ENCODE peak calls at places on chromosomes 7 and 10, in five cellular contexts. One of them, this sample, is unnamed.

GRCh38 chr7:50379082-50379481 is 71.1 kb downstream of the FIGNL1 start:
- DNase-seq in adrenal gland: no peak
- DNase-seq in fibroblast of lung: no peak
- DNase-seq in Panc1: no peak
- DNase-seq in naive thymus-derived CD4-positive, alpha-beta T cell: no peak
- DNase-seq in this sample: no peak

GRCh38 chr10:69346776-69347175 is 68.5 kb downstream of the HK1 start:
- DNase-seq in naive thymus-derived CD4-positive, alpha-beta T cell: no peak
- DNase-seq in adrenal gland: no peak
- DNase-seq in Panc1: no peak
- DNase-seq in fibroblast of lung: no peak
- DNase-seq in this sample: no peak

GRCh38 chr10:58140706-58141347 is 126.9 kb downstream of the IPMK start:
- DNase-seq in Panc1: no peak
- DNase-seq in fibroblast of lung: no peak
- DNase-seq in adrenal gland: no peak
- DNase-seq in naive thymus-derived CD4-positive, alpha-beta T cell: no peak
- DNase-seq in this sample: no peak

GRCh38 chr7:35536396-35536826 is 158.5 kb downstream of the HERPUD2 start:
- DNase-seq in fibroblast of lung: no peak
- DNase-seq in adrenal gland: no peak
- DNase-seq in Panc1: no peak
- DNase-seq in naive thymus-derived CD4-positive, alpha-beta T cell: no peak
- DNase-seq in this sample: no peak

GRCh38 chr7:47827321-47827720 is 120.9 kb downstream of the PKD1L1 start:
- DNase-seq in naive thymus-derived CD4-positive, alpha-beta T cell: no peak
- DNase-seq in fibroblast of lung: no peak
- DNase-seq in adrenal gland: no peak
- DNase-seq in Panc1: no peak
- DNase-seq in this sample: no peak

GRCh38 chr7:88668591-88668990 is 90.9 kb upstream of the ZNF804B start:
- DNase-seq in naive thymus-derived CD4-positive, alpha-beta T cell: no peak
- DNase-seq in adrenal gland: no peak
- DNase-seq in fibroblast of lung: no peak
- DNase-seq in Panc1: no peak
- DNase-seq in this sample: no peak

GRCh38 chr7:98238976-98239375 is 13.1 kb downstream of the TECPR1 start:
- DNase-seq in naive thymus-derived CD4-positive, alpha-beta T cell: no peak
- DNase-seq in Panc1: no peak
- DNase-seq in fibroblast of lung: no peak
- DNase-seq in adrenal gland: no peak
- DNase-seq in this sample: no peak

GRCh38 chr10:91883549-91884542 is 25.4 kb downstream of the FGFBP3 start:
- DNase-seq in naive thymus-derived CD4-positive, alpha-beta T cell: no peak
- DNase-seq in adrenal gland: no peak
- DNase-seq in fibroblast of lung: peak; percentile 61
- DNase-seq in Panc1: no peak
- DNase-seq in this sample: peak; percentile 19

GRCh38 chr7:15086882-15087281 is 184.3 kb upstream of the DGKB start:
- DNase-seq in adrenal gland: no peak
- DNase-seq in fibroblast of lung: no peak
- DNase-seq in Panc1: no peak
- DNase-seq in naive thymus-derived CD4-positive, alpha-beta T cell: no peak
- DNase-seq in this sample: no peak

GRCh38 chr10:6300106-6300783 is 97.5 kb downstream of the PFKFB3 start:
- DNase-seq in fibroblast of lung: peak; percentile 12
- DNase-seq in Panc1: no peak
- DNase-seq in adrenal gland: peak; percentile 30
- DNase-seq in naive thymus-derived CD4-positive, alpha-beta T cell: peak; percentile 51
- DNase-seq in this sample: no peak

GRCh38 chr10:115129752-115130151 is 36.6 kb downstream of the ATRNL1 start:
- DNase-seq in fibroblast of lung: peak; percentile 67
- DNase-seq in naive thymus-derived CD4-positive, alpha-beta T cell: peak; percentile 8
- DNase-seq in Panc1: peak; percentile 20
- DNase-seq in adrenal gland: no peak
- DNase-seq in this sample: no peak

GRCh38 chr7:90383879-90384278 is 19.4 kb upstream of the CLDN12 start:
- DNase-seq in naive thymus-derived CD4-positive, alpha-beta T cell: no peak
- DNase-seq in fibroblast of lung: peak; percentile 24
- DNase-seq in adrenal gland: no peak
- DNase-seq in Panc1: no peak
- DNase-seq in this sample: no peak

GRCh38 chr7:18590744-18591340 is 95.3 kb downstream of the HDAC9 start:
- DNase-seq in Panc1: peak; percentile 45
- DNase-seq in adrenal gland: no peak
- DNase-seq in fibroblast of lung: peak; percentile 82
- DNase-seq in naive thymus-derived CD4-positive, alpha-beta T cell: no peak
- DNase-seq in this sample: no peak

GRCh38 chr10:12107781-12108180 is 21.7 kb upstream of the SEC61A2 start:
- DNase-seq in Panc1: no peak
- DNase-seq in naive thymus-derived CD4-positive, alpha-beta T cell: no peak
- DNase-seq in fibroblast of lung: no peak
- DNase-seq in adrenal gland: no peak
- DNase-seq in this sample: no peak

GRCh38 chr7:22114440-22114981 is 168.8 kb upstream of the CDCA7L start:
- DNase-seq in fibroblast of lung: no peak
- DNase-seq in naive thymus-derived CD4-positive, alpha-beta T cell: no peak
- DNase-seq in adrenal gland: no peak
- DNase-seq in Panc1: no peak
- DNase-seq in this sample: no peak

GRCh38 chr10:3195706-3196105 is 23.1 kb upstream of the PITRM1 start:
- DNase-seq in adrenal gland: no peak
- DNase-seq in Panc1: no peak
- DNase-seq in naive thymus-derived CD4-positive, alpha-beta T cell: no peak
- DNase-seq in fibroblast of lung: no peak
- DNase-seq in this sample: no peak

GRCh38 chr7:93196331-93196730 is 29.9 kb downstream of the HEPACAM2 start:
- DNase-seq in Panc1: no peak
- DNase-seq in adrenal gland: no peak
- DNase-seq in fibroblast of lung: no peak
- DNase-seq in naive thymus-derived CD4-positive, alpha-beta T cell: no peak
- DNase-seq in this sample: no peak

GRCh38 chr7:154744861-154745258 is 258.1 kb downstream of the PAXIP1 start:
- DNase-seq in adrenal gland: no peak
- DNase-seq in fibroblast of lung: no peak
- DNase-seq in Panc1: no peak
- DNase-seq in naive thymus-derived CD4-positive, alpha-beta T cell: no peak
- DNase-seq in this sample: no peak

GRCh38 chr10:63520463-63521388 is 475 bp upstream of the REEP3 start:
- DNase-seq in naive thymus-derived CD4-positive, alpha-beta T cell: peak; percentile 48
- DNase-seq in fibroblast of lung: no peak
- DNase-seq in adrenal gland: peak; percentile 57
- DNase-seq in Panc1: no peak
- DNase-seq in this sample: peak; percentile 79

DNA sequence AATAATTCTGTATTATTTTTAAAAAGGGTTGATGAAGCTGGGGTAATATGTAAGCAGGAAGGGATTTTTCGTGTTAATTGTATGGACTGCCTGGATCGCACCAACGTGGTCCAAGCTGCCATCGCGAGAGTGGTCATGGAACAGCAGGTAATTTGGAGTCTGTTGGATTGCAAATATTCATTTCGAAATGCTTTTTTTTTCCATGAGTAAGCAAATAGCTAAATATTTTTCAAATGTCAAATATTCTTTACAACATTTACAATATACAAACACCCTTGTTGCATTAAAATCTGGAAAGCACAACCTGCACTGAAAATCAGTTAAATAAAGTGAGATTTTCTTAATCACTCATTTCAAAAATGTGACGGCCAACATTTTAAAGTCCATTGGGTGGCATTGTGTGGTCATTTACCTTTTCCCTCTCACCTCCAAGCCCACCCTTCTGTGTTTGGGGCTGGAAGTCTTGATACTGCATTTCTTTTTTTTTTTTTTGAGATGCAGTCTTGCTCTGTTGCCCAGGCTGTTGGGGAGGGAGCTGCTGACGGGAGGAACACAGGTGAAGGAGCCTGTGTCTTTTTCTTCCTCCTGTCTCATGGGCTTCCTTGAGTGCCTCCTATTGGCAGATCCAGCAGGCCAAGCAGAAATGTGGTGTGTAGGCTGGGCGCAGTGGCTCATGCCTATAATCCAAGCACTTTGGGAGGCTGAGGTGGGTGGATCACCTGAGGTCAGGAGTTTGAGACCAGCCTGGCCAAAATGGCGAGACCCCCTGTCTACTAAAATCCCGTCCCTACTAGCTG is 66.1 kb downstream of the MCMBP start:
- DNase-seq in fibroblast of lung: no peak
- DNase-seq in naive thymus-derived CD4-positive, alpha-beta T cell: no peak
- DNase-seq in Panc1: no peak
- DNase-seq in adrenal gland: no peak
- DNase-seq in this sample: no peak
- H3K4me1 ChIP-seq in fibroblast of lung: peaks cover 2% of the 10 kb centered on the region
- H3K4me1 ChIP-seq in naive thymus-derived CD4-positive, alpha-beta T cell: no peaks in the 10 kb centered on the region
- H3K4me1 ChIP-seq in Panc1: no peaks in the 10 kb centered on the region
- H3K4me1 ChIP-seq in adrenal gland: no peaks in the 10 kb centered on the region
- H3K4me1 ChIP-seq in this sample: no peaks in the 10 kb centered on the region

GRCh38 chr7:75626954-75627353 is 111.8 kb downstream of the HIP1 start:
- DNase-seq in fibroblast of lung: no peak
- DNase-seq in naive thymus-derived CD4-positive, alpha-beta T cell: no peak
- DNase-seq in adrenal gland: no peak
- DNase-seq in Panc1: no peak
- DNase-seq in this sample: no peak

GRCh38 chr7:75631711-75632110 is 107.0 kb downstream of the HIP1 start:
- DNase-seq in naive thymus-derived CD4-positive, alpha-beta T cell: no peak
- DNase-seq in adrenal gland: no peak
- DNase-seq in fibroblast of lung: no peak
- DNase-seq in Panc1: no peak
- DNase-seq in this sample: no peak

GRCh38 chr7:75628055-75628454 is 110.7 kb downstream of the HIP1 start:
- DNase-seq in Panc1: no peak
- DNase-seq in adrenal gland: no peak
- DNase-seq in naive thymus-derived CD4-positive, alpha-beta T cell: no peak
- DNase-seq in fibroblast of lung: no peak
- DNase-seq in this sample: no peak

GRCh38 chr7:75630549-75630948 is 108.2 kb downstream of the HIP1 start:
- DNase-seq in naive thymus-derived CD4-positive, alpha-beta T cell: no peak
- DNase-seq in Panc1: no peak
- DNase-seq in adrenal gland: no peak
- DNase-seq in fibroblast of lung: no peak
- DNase-seq in this sample: no peak

GRCh38 chr7:75629042-75629441 is 109.7 kb downstream of the HIP1 start:
- DNase-seq in naive thymus-derived CD4-positive, alpha-beta T cell: no peak
- DNase-seq in Panc1: no peak
- DNase-seq in adrenal gland: no peak
- DNase-seq in fibroblast of lung: no peak
- DNase-seq in this sample: no peak
- H3K4me1 ChIP-seq in naive thymus-derived CD4-positive, alpha-beta T cell: no peaks in the 10 kb centered on the region
- H3K4me1 ChIP-seq in Panc1: no peaks in the 10 kb centered on the region
- H3K4me1 ChIP-seq in adrenal gland: no peaks in the 10 kb centered on the region
- H3K4me1 ChIP-seq in fibroblast of lung: peaks cover 2% of the 10 kb centered on the region
- H3K4me1 ChIP-seq in this sample: no peaks in the 10 kb centered on the region

GRCh38 chr10:113042961-113043360 is 92.9 kb downstream of the TCF7L2 start:
- DNase-seq in naive thymus-derived CD4-positive, alpha-beta T cell: no peak
- DNase-seq in fibroblast of lung: no peak
- DNase-seq in Panc1: no peak
- DNase-seq in adrenal gland: no peak
- DNase-seq in this sample: no peak

GRCh38 chr10:113041324-113041723 is 91.3 kb downstream of the TCF7L2 start:
- DNase-seq in Panc1: no peak
- DNase-seq in naive thymus-derived CD4-positive, alpha-beta T cell: no peak
- DNase-seq in adrenal gland: no peak
- DNase-seq in fibroblast of lung: no peak
- DNase-seq in this sample: no peak

GRCh38 chr10:113044015-113044755 is 94.1 kb downstream of the TCF7L2 start:
- DNase-seq in naive thymus-derived CD4-positive, alpha-beta T cell: no peak
- DNase-seq in adrenal gland: no peak
- DNase-seq in fibroblast of lung: no peak
- DNase-seq in Panc1: no peak
- DNase-seq in this sample: no peak

GRCh38 chr10:113038985-113039384 is 88.9 kb downstream of the TCF7L2 start:
- DNase-seq in adrenal gland: no peak
- DNase-seq in fibroblast of lung: no peak
- DNase-seq in naive thymus-derived CD4-positive, alpha-beta T cell: no peak
- DNase-seq in Panc1: no peak
- DNase-seq in this sample: no peak

DNA sequence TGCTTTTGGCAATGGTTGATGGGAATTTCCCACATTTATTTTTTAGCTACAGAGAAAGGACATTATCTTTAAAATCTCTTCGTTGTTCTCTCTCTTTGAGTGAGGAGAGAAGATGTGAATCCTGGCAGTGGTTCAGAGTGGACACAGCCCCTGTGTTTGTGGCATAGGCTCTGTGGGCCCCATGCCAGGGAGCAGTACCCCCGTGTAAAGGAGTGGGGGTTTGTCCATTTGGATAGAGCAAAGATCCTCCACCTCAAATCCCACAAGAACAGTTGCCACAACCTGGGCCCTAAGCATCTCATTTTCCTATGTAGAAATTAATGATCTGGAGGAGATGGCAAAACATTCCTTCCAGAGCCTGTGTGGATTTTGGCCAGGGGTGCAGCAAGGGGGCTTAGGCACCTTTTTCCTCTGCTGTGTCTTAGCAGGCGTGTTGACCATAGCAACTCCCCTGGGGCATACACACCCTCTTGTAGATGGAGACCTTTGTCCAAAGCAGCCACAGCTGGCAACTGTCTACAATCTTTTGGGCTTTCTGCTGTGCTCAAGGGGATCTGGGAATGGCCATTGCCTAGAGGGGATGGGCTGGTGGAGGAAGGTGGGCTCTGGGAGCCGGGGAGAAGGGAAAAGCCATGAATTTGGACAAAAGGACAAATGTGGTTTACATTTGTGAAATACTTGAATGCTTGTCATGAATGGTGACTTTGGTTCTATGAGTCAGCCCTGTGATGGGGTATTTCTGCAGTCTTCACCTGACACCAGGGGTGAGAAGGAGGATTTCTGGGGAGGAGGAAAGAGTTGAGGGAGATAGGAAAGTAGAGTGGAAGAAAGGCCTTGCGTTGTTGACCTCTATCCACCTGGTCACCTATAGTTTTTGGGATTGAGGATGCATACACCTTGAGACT is 92.0 kb downstream of the TCF7L2 start:
- DNase-seq in fibroblast of lung: no peak
- DNase-seq in Panc1: no peak
- DNase-seq in adrenal gland: no peak
- DNase-seq in naive thymus-derived CD4-positive, alpha-beta T cell: no peak
- DNase-seq in this sample: no peak
- H3K4me1 ChIP-seq in fibroblast of lung: peaks cover 8% of the 10 kb centered on the region
- H3K4me1 ChIP-seq in Panc1: peaks cover 29% of the 10 kb centered on the region
- H3K4me1 ChIP-seq in adrenal gland: peaks cover 31% of the 10 kb centered on the region
- H3K4me1 ChIP-seq in naive thymus-derived CD4-positive, alpha-beta T cell: no peaks in the 10 kb centered on the region
- H3K4me1 ChIP-seq in this sample: no peaks in the 10 kb centered on the region

DNA sequence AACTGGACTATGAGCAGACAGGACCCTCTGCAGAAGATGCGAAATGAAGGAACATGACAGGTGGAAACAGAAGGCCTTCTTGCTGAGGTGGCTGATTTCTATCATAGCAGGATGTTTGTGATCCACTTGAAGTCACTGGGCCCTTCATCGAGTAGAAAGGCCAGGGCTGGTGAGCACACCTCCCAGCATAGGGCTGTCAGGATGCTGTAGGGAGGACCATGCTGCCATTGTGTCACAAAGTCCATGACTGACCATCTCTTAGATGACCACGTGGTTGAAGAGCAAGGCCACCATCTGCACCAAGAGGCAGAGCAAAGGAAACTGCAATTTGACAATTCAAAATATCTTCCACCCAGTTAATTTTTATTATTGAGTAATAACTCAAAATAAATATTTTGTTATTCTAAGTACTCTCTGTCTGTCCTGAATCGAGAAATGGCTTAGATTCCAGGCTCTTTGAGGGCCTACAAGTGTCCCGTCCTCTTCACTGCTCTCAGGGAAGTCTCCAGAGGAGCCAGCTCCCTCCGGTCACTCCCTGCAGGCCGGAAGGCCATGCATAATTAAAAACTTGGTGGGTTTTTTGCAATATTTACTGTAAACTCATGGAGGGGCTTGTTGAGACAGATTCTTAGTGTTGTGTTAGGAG is 249.3 kb upstream of the ZMIZ1 start:
- DNase-seq in Panc1: no peak
- DNase-seq in fibroblast of lung: no peak
- DNase-seq in adrenal gland: no peak
- DNase-seq in naive thymus-derived CD4-positive, alpha-beta T cell: no peak
- DNase-seq in this sample: no peak
- H3K4me1 ChIP-seq in Panc1: no peaks in the 10 kb centered on the region
- H3K4me1 ChIP-seq in fibroblast of lung: no peaks in the 10 kb centered on the region
- H3K4me1 ChIP-seq in adrenal gland: peaks cover 6% of the 10 kb centered on the region
- H3K4me1 ChIP-seq in naive thymus-derived CD4-positive, alpha-beta T cell: no peaks in the 10 kb centered on the region
- H3K4me1 ChIP-seq in this sample: no peaks in the 10 kb centered on the region